ENCODE peak calls at places on chromosomes 16 and 17, in six cellular contexts. A is KBM-7, Z is WTC11, P is heart right ventricle, D is NCI-H1092 treated with DMSO at 0.1 percent for 48 hours, H is T follicular helper cell. U is an unnamed sample.

GRCh38 chr17:31678431-31678830 is 180.6 kb downstream of the COPRS start:
- DNase-seq in A (no peak), Z (no peak), P (no peak), D (no peak), H (no peak), U (no peak)

GRCh38 chr16:8729779-8730334 is 55.4 kb downstream of the ABAT start:
- DNase-seq in A (peak), Z (no peak), P (no peak), D (no peak), H (no peak), U (peak)

GRCh38 chr16:1689853-1690252 is 11.8 kb downstream of the JPT2 start:
- DNase-seq in A (no peak), Z (no peak), P (no peak), D (no peak), H (no peak), U (no peak)

GRCh38 chr17:1228752-1229353 is 41.4 kb upstream of the BHLHA9 start:
- DNase-seq in A (no peak), Z (no peak), P (peak), D (no peak), H (no peak), U (no peak)

GRCh38 chr17:73909156-73909555 is 264.9 kb upstream of the SDK2 start:
- DNase-seq in A (no peak), Z (no peak), P (no peak), D (no peak), H (no peak), U (no peak)

GRCh38 chr16:26214694-26215093 is 522.9 kb downstream of the HS3ST4 start:
- DNase-seq in A (no peak), Z (no peak), P (no peak), D (no peak), H (no peak), U (no peak)

GRCh38 chr17:80785477-80786178 is 206.0 kb upstream of the CHMP6 start:
- DNase-seq in A (no peak), Z (no peak), P (no peak), D (peak), H (no peak), U (no peak)

GRCh38 chr16:86975445-86975844 is 341.7 kb downstream of the C16orf95 start:
- DNase-seq in A (peak), Z (peak), P (no peak), D (no peak), H (no peak), U (no peak)

GRCh38 chr17:66982011-66982508 is 17.6 kb downstream of the CACNG4 start:
- DNase-seq in A (no peak), Z (no peak), P (no peak), D (no peak), H (no peak), U (no peak)

GRCh38 chr16:70676571-70677498 is 9.0 kb downstream of the MTSS2 start:
- DNase-seq in A (no peak), Z (no peak), P (peak), D (no peak), H (no peak), U (no peak)

GRCh38 chr17:46815474-46816353 is 2.8 kb downstream of the WNT3 start:
- DNase-seq in A (no peak), Z (no peak), P (no peak), D (no peak), H (no peak), U (no peak)

GRCh38 chr17:7988750-7989178 is 13.7 kb upstream of the GUCY2D start:
- DNase-seq in A (peak), Z (no peak), P (no peak), D (peak), H (peak), U (peak)

GRCh38 chr16:20415541-20415940 is 6.2 kb downstream of the ACSM5 start:
- DNase-seq in A (no peak), Z (no peak), P (no peak), D (no peak), H (no peak), U (no peak)

GRCh38 chr16:53504161-53504663 is 1.2 kb upstream of the AKTIP start:
- DNase-seq in A (peak), Z (peak), P (peak), D (peak), H (no peak), U (no peak)

GRCh38 chr16:61409604-61410003 is 626.6 kb downstream of the CDH8 start:
- DNase-seq in A (no peak), Z (no peak), P (no peak), D (no peak), H (no peak), U (no peak)

GRCh38 chr17:37458805-37459204 is 30.9 kb upstream of the DUSP14 start:
- DNase-seq in A (no peak), Z (no peak), P (no peak), D (no peak), H (no peak), U (no peak)

GRCh38 chr17:82949361-82949760 is 109.5 kb upstream of the ZNF750 start:
- DNase-seq in A (no peak), Z (no peak), P (no peak), D (no peak), H (no peak), U (no peak)

GRCh38 chr17:18141210-18141803 is 32.8 kb downstream of the MYO15A start:
- DNase-seq in A (peak), Z (no peak), P (no peak), D (peak), H (peak), U (peak)

GRCh38 chr16:88896238-88897065 is 30.0 kb upstream of the PABPN1L start:
- DNase-seq in A (no peak), Z (no peak), P (no peak), D (no peak), H (no peak), U (no peak)

GRCh38 chr16:86391987-86392386 is 118.3 kb upstream of the FOXF1 start:
- DNase-seq in A (no peak), Z (no peak), P (no peak), D (no peak), H (no peak), U (no peak)

GRCh38 chr16:56635441-56635967 is 3.0 kb upstream of the MT1A start:
- DNase-seq in A (no peak), Z (no peak), P (no peak), D (no peak), H (no peak), U (no peak)

GRCh38 chr17:67491009-67491677 is 114.1 kb downstream of the PITPNC1 start:
- DNase-seq in A (no peak), Z (peak), P (peak), D (peak), H (no peak), U (no peak)

GRCh38 chr17:82668024-82668630 is 19.9 kb upstream of the WDR45B start:
- DNase-seq in A (no peak), Z (no peak), P (no peak), D (no peak), H (no peak), U (no peak)

GRCh38 chr17:3750926-3751325 is 27.2 kb downstream of the HASPIN start:
- DNase-seq in A (no peak), Z (no peak), P (no peak), D (no peak), H (peak), U (no peak)

GRCh38 chr17:68954146-68954971 is 833 bp downstream of the ABCA8 start:
- DNase-seq in A (no peak), Z (no peak), P (no peak), D (no peak), H (no peak), U (no peak)

GRCh38 chr17:1259910-1260389 is 10.3 kb upstream of the BHLHA9 start:
- DNase-seq in A (no peak), Z (no peak), P (no peak), D (peak), H (no peak), U (no peak)

GRCh38 chr17:78359216-78359935 is 501 bp downstream of the SOCS3 start:
- DNase-seq in A (no peak), Z (peak), P (peak), D (no peak), H (no peak), U (no peak)